ENCODE peak calls at places on chromosome 17, in ten cellular contexts. One of them, this sample, is unnamed.

GRCh38 chr17:44353656-44354331 is 8.7 kb downstream of the GRN start:
- DNase-seq in iris pigment epithelial cell: no peak
- DNase-seq in HEK293T: no peak
- DNase-seq in HTR-8/SVneo: no peak
- DNase-seq in stimulated activated CD4-positive, alpha-beta T cell treated with anti-CD3 and anti-CD28 coated beads, Interleukin-1b, Interleukin-23, amount 100 ng/mL, for 1 hour: no peak
- DNase-seq in A673: peak; percentile 24
- DNase-seq in activated effector memory CD4-positive, alpha-beta T cell treated with Interleukin-2 at 50 U/mL for 16 hours: no peak
- DNase-seq in body of pancreas: peak; percentile 22
- DNase-seq in effector memory CD4-positive, alpha-beta T cell: no peak
- DNase-seq in dorsolateral prefrontal cortex: no peak
- DNase-seq in this sample: no peak

GRCh38 chr17:58586009-58586408 is 71.6 kb upstream of the MTMR4 start:
- DNase-seq in dorsolateral prefrontal cortex: no peak
- DNase-seq in activated effector memory CD4-positive, alpha-beta T cell treated with Interleukin-2 at 50 U/mL for 16 hours: no peak
- DNase-seq in A673: no peak
- DNase-seq in HEK293T: no peak
- DNase-seq in HTR-8/SVneo: no peak
- DNase-seq in body of pancreas: no peak
- DNase-seq in stimulated activated CD4-positive, alpha-beta T cell treated with anti-CD3 and anti-CD28 coated beads, Interleukin-1b, Interleukin-23, amount 100 ng/mL, for 1 hour: no peak
- DNase-seq in effector memory CD4-positive, alpha-beta T cell: no peak
- DNase-seq in iris pigment epithelial cell: no peak
- DNase-seq in this sample: no peak

GRCh38 chr17:39164675-39165143 is 1.3 kb downstream of the ARL5C start:
- DNase-seq in effector memory CD4-positive, alpha-beta T cell: peak; percentile 51
- DNase-seq in HTR-8/SVneo: peak; percentile 94
- DNase-seq in activated effector memory CD4-positive, alpha-beta T cell treated with Interleukin-2 at 50 U/mL for 16 hours: peak; percentile 52
- DNase-seq in iris pigment epithelial cell: peak; percentile 95
- DNase-seq in body of pancreas: peak; percentile 90
- DNase-seq in HEK293T: peak; percentile 80
- DNase-seq in stimulated activated CD4-positive, alpha-beta T cell treated with anti-CD3 and anti-CD28 coated beads, Interleukin-1b, Interleukin-23, amount 100 ng/mL, for 1 hour: no peak
- DNase-seq in dorsolateral prefrontal cortex: peak; percentile 70
- DNase-seq in A673: peak; percentile 82
- DNase-seq in this sample: no peak

GRCh38 chr17:75634376-75634740 is 1.1 kb downstream of the SMIM5 start:
- DNase-seq in A673: no peak
- DNase-seq in dorsolateral prefrontal cortex: no peak
- DNase-seq in body of pancreas: no peak
- DNase-seq in activated effector memory CD4-positive, alpha-beta T cell treated with Interleukin-2 at 50 U/mL for 16 hours: no peak
- DNase-seq in HTR-8/SVneo: no peak
- DNase-seq in effector memory CD4-positive, alpha-beta T cell: no peak
- DNase-seq in iris pigment epithelial cell: no peak
- DNase-seq in stimulated activated CD4-positive, alpha-beta T cell treated with anti-CD3 and anti-CD28 coated beads, Interleukin-1b, Interleukin-23, amount 100 ng/mL, for 1 hour: no peak
- DNase-seq in HEK293T: no peak
- DNase-seq in this sample: no peak

GRCh38 chr17:48619821-48620496 is 4.9 kb upstream of the HOXB8 start:
- DNase-seq in A673: no peak
- DNase-seq in body of pancreas: no peak
- DNase-seq in dorsolateral prefrontal cortex: no peak
- DNase-seq in HTR-8/SVneo: no peak
- DNase-seq in effector memory CD4-positive, alpha-beta T cell: no peak
- DNase-seq in iris pigment epithelial cell: no peak
- DNase-seq in HEK293T: no peak
- DNase-seq in stimulated activated CD4-positive, alpha-beta T cell treated with anti-CD3 and anti-CD28 coated beads, Interleukin-1b, Interleukin-23, amount 100 ng/mL, for 1 hour: no peak
- DNase-seq in activated effector memory CD4-positive, alpha-beta T cell treated with Interleukin-2 at 50 U/mL for 16 hours: no peak
- DNase-seq in this sample: no peak

GRCh38 chr17:82296511-82297279 is 20.7 kb downstream of the CD7 start:
- DNase-seq in HEK293T: no peak
- DNase-seq in iris pigment epithelial cell: peak; percentile 20
- DNase-seq in stimulated activated CD4-positive, alpha-beta T cell treated with anti-CD3 and anti-CD28 coated beads, Interleukin-1b, Interleukin-23, amount 100 ng/mL, for 1 hour: no peak
- DNase-seq in body of pancreas: no peak
- DNase-seq in HTR-8/SVneo: no peak
- DNase-seq in A673: no peak
- DNase-seq in dorsolateral prefrontal cortex: no peak
- DNase-seq in effector memory CD4-positive, alpha-beta T cell: no peak
- DNase-seq in activated effector memory CD4-positive, alpha-beta T cell treated with Interleukin-2 at 50 U/mL for 16 hours: no peak
- DNase-seq in this sample: no peak

GRCh38 chr17:10881959-10882358 is 44.1 kb upstream of the PIRT start:
- DNase-seq in body of pancreas: no peak
- DNase-seq in HTR-8/SVneo: no peak
- DNase-seq in HEK293T: no peak
- DNase-seq in effector memory CD4-positive, alpha-beta T cell: no peak
- DNase-seq in activated effector memory CD4-positive, alpha-beta T cell treated with Interleukin-2 at 50 U/mL for 16 hours: no peak
- DNase-seq in stimulated activated CD4-positive, alpha-beta T cell treated with anti-CD3 and anti-CD28 coated beads, Interleukin-1b, Interleukin-23, amount 100 ng/mL, for 1 hour: no peak
- DNase-seq in A673: no peak
- DNase-seq in dorsolateral prefrontal cortex: no peak
- DNase-seq in iris pigment epithelial cell: no peak
- DNase-seq in this sample: no peak

GRCh38 chr17:65556910-65557348 is 4.5 kb downstream of the AXIN2 start:
- DNase-seq in activated effector memory CD4-positive, alpha-beta T cell treated with Interleukin-2 at 50 U/mL for 16 hours: no peak
- DNase-seq in dorsolateral prefrontal cortex: no peak
- DNase-seq in HTR-8/SVneo: no peak
- DNase-seq in A673: no peak
- DNase-seq in body of pancreas: no peak
- DNase-seq in iris pigment epithelial cell: peak; percentile 15
- DNase-seq in effector memory CD4-positive, alpha-beta T cell: no peak
- DNase-seq in HEK293T: no peak
- DNase-seq in stimulated activated CD4-positive, alpha-beta T cell treated with anti-CD3 and anti-CD28 coated beads, Interleukin-1b, Interleukin-23, amount 100 ng/mL, for 1 hour: no peak
- DNase-seq in this sample: no peak

GRCh38 chr17:78748048-78748729 is 33.9 kb downstream of the CYTH1 start:
- DNase-seq in A673: no peak
- DNase-seq in activated effector memory CD4-positive, alpha-beta T cell treated with Interleukin-2 at 50 U/mL for 16 hours: no peak
- DNase-seq in HTR-8/SVneo: no peak
- DNase-seq in body of pancreas: peak; percentile 50
- DNase-seq in HEK293T: no peak
- DNase-seq in stimulated activated CD4-positive, alpha-beta T cell treated with anti-CD3 and anti-CD28 coated beads, Interleukin-1b, Interleukin-23, amount 100 ng/mL, for 1 hour: no peak
- DNase-seq in dorsolateral prefrontal cortex: no peak
- DNase-seq in iris pigment epithelial cell: no peak
- DNase-seq in effector memory CD4-positive, alpha-beta T cell: no peak
- DNase-seq in this sample: peak; percentile 36

GRCh38 chr17:1147664-1148063 is 32.1 kb downstream of the ABR start:
- DNase-seq in A673: peak; percentile 82
- DNase-seq in dorsolateral prefrontal cortex: no peak
- DNase-seq in effector memory CD4-positive, alpha-beta T cell: no peak
- DNase-seq in activated effector memory CD4-positive, alpha-beta T cell treated with Interleukin-2 at 50 U/mL for 16 hours: no peak
- DNase-seq in HEK293T: peak; percentile 74
- DNase-seq in stimulated activated CD4-positive, alpha-beta T cell treated with anti-CD3 and anti-CD28 coated beads, Interleukin-1b, Interleukin-23, amount 100 ng/mL, for 1 hour: no peak
- DNase-seq in body of pancreas: peak; percentile 56
- DNase-seq in HTR-8/SVneo: peak; percentile 66
- DNase-seq in iris pigment epithelial cell: peak; percentile 58
- DNase-seq in this sample: no peak

GRCh38 chr17:45936610-45937009 is 42.3 kb downstream of the MAPT start:
- DNase-seq in HTR-8/SVneo: no peak
- DNase-seq in HEK293T: no peak
- DNase-seq in body of pancreas: no peak
- DNase-seq in activated effector memory CD4-positive, alpha-beta T cell treated with Interleukin-2 at 50 U/mL for 16 hours: no peak
- DNase-seq in iris pigment epithelial cell: no peak
- DNase-seq in dorsolateral prefrontal cortex: no peak
- DNase-seq in effector memory CD4-positive, alpha-beta T cell: no peak
- DNase-seq in stimulated activated CD4-positive, alpha-beta T cell treated with anti-CD3 and anti-CD28 coated beads, Interleukin-1b, Interleukin-23, amount 100 ng/mL, for 1 hour: no peak
- DNase-seq in A673: no peak
- DNase-seq in this sample: no peak

This sample was measured in NK-92 treated with Interleukin-12 subunit alpha and Interleukin-12 subunit beta, amount 100 ng/mL, for 24 hours.